ENCODE peak calls at places on chromosomes 7 and 10, in ten cellular contexts. G is GM04504; W is bronchial epithelial cell; Z is activated gamma-delta T cell treated with Interleukin-2 at 50 U/mL for 16 hours; P is iris pigment epithelial cell; E is lung; T is putamen; R is CD8-positive, alpha-beta memory T cell; M is AG09309; V is DMS153. B is an unnamed sample.

GRCh38 chr7:134083766-134084487 is 43.2 kb upstream of the LRGUK start:
- DNase-seq in G (peak; percentile 22), W (peak; percentile 32), Z (no peak), P (peak; percentile 34), E (no peak), T (no peak), R (no peak), M (peak; percentile 3), V (no peak), B (no peak)

GRCh38 chr10:86773486-86773885 is 17.1 kb downstream of the BMPR1A start:
- DNase-seq in G (no peak), W (no peak), Z (no peak), P (no peak), E (no peak), T (no peak), R (no peak), M (no peak), V (no peak), B (no peak)

GRCh38 chr10:1594372-1595241 is 142.7 kb downstream of the ADARB2 start:
- DNase-seq in G (no peak), W (no peak), Z (no peak), P (no peak), E (no peak), T (no peak), R (no peak), M (no peak), V (no peak), B (no peak)

GRCh38 chr10:18235477-18235876 is 95.3 kb downstream of the CACNB2 start:
- DNase-seq in G (no peak), W (no peak), Z (no peak), P (no peak), E (no peak), T (no peak), R (no peak), M (no peak), V (no peak), B (no peak)

GRCh38 chr7:116339564-116339963 is 129.2 kb downstream of the TES start:
- DNase-seq in G (no peak), W (peak; percentile 54), Z (no peak), P (no peak), E (no peak), T (no peak), R (no peak), M (no peak), V (no peak), B (no peak)

GRCh38 chr7:151814400-151814914 is 62.5 kb downstream of the PRKAG2 start:
- DNase-seq in G (no peak), W (no peak), Z (no peak), P (no peak), E (no peak), T (peak; percentile 49), R (no peak), M (no peak), V (no peak), B (no peak)

GRCh38 chr10:60044221-60044620 is 137.9 kb upstream of the CCDC6 start:
- DNase-seq in G (peak; percentile 38), W (peak; percentile 5), Z (no peak), P (peak; percentile 63), E (no peak), T (no peak), R (no peak), M (peak; percentile 45), V (no peak), B (no peak)

GRCh38 chr7:157514306-157514705 is 177.5 kb downstream of the DNAJB6 start:
- DNase-seq in G (no peak), W (no peak), Z (no peak), P (no peak), E (no peak), T (no peak), R (no peak), M (no peak), V (no peak), B (no peak)

GRCh38 chr10:116126239-116126638 is 146.8 kb downstream of the GFRA1 start:
- DNase-seq in G (no peak), W (no peak), Z (no peak), P (no peak), E (no peak), T (no peak), R (no peak), M (no peak), V (no peak), B (no peak)

GRCh38 chr7:121020652-121021051 is 32.1 kb downstream of the CPED1 start:
- DNase-seq in G (no peak), W (peak; percentile 82), Z (no peak), P (peak; percentile 85), E (no peak), T (no peak), R (no peak), M (peak; percentile 21), V (no peak), B (no peak)

GRCh38 chr10:132347211-132347930 is 15.4 kb downstream of the LRRC27 start:
- DNase-seq in G (no peak), W (no peak), Z (no peak), P (no peak), E (no peak), T (no peak), R (no peak), M (no peak), V (no peak), B (no peak)

GRCh38 chr7:135177021-135177696 is 6.7 kb upstream of the CYREN start:
- DNase-seq in G (no peak), W (peak; percentile 98), Z (no peak), P (no peak), E (no peak), T (no peak), R (no peak), M (no peak), V (no peak), B (no peak)

GRCh38 chr10:22630229-22631174 is 83.9 kb downstream of the PIP4K2A start:
- DNase-seq in G (no peak), W (peak; percentile 68), Z (no peak), P (peak; percentile 74), E (no peak), T (no peak), R (peak; percentile 70), M (no peak), V (no peak), B (no peak)

GRCh38 chr7:143363011-143363937 is 761 bp upstream of the FAM131B start:
- DNase-seq in G (no peak), W (no peak), Z (no peak), P (no peak), E (no peak), T (no peak), R (no peak), M (no peak), V (no peak), B (no peak)

GRCh38 chr7:131157530-131158243 is 170.0 kb upstream of the MKLN1 start:
- DNase-seq in G (peak; percentile 61), W (peak; percentile 32), Z (no peak), P (peak; percentile 91), E (peak; percentile 60), T (no peak), R (no peak), M (peak; percentile 62), V (no peak), B (no peak)

GRCh38 chr7:142703655-142704310 is 45.5 kb upstream of the PRSS1 start:
- DNase-seq in G (no peak), W (no peak), Z (no peak), P (no peak), E (no peak), T (no peak), R (no peak), M (no peak), V (no peak), B (no peak)

GRCh38 chr10:34247560-34247959 is 567.5 kb downstream of the PARD3 start:
- DNase-seq in G (no peak), W (no peak), Z (no peak), P (no peak), E (no peak), T (no peak), R (no peak), M (no peak), V (no peak), B (no peak)

GRCh38 chr7:126302639-126303038 is 950.1 kb downstream of the GRM8 start:
- DNase-seq in G (no peak), W (no peak), Z (no peak), P (no peak), E (no peak), T (no peak), R (no peak), M (no peak), V (no peak), B (no peak)

GRCh38 chr7:18610331-18610948 is 114.9 kb downstream of the HDAC9 start:
- DNase-seq in G (no peak), W (peak; percentile 36), Z (no peak), P (peak; percentile 35), E (no peak), T (no peak), R (no peak), M (no peak), V (peak; percentile 2), B (no peak)

GRCh38 chr7:25389489-25390106 is 161.3 kb upstream of the NPVF start:
- DNase-seq in G (peak; percentile 17), W (peak; percentile 32), Z (no peak), P (peak; percentile 49), E (no peak), T (peak; percentile 52), R (no peak), M (no peak), V (peak; percentile 63), B (no peak)

GRCh38 chr7:124720195-124720594 is 45.4 kb downstream of the GPR37 start:
- DNase-seq in G (no peak), W (peak; percentile 98), Z (no peak), P (peak; percentile 94), E (no peak), T (no peak), R (no peak), M (no peak), V (no peak), B (no peak)

GRCh38 chr7:31776616-31777015 is 89.6 kb downstream of the PPP1R17 start:
- DNase-seq in G (peak; percentile 13), W (peak; percentile 48), Z (no peak), P (peak; percentile 68), E (no peak), T (no peak), R (no peak), M (peak; percentile 13), V (no peak), B (no peak)

GRCh38 chr7:96713037-96713436 is 3.4 kb upstream of the SEM1 start:
- DNase-seq in G (no peak), W (no peak), Z (no peak), P (no peak), E (no peak), T (no peak), R (no peak), M (no peak), V (no peak), B (no peak)